ENCODE peak calls at places on chromosomes 12 and 14, in seven cellular contexts. L is PC-3, P is neural progenitor cell, N is MM.1S, O is SK-N-SH, A is HCT116, W is hepatocyte. Z is an unnamed sample. For H3K27me3, the result is how much of the 10 kb centered on the place peaks cover.

GRCh38 chr14:68609012-68609411 is 183.9 kb downstream of the ZFP36L1 start:
- DNase-seq in L (no peak), P (no peak), N (no peak), O (no peak), A (no peak), W (no peak), Z (no peak)

GRCh38 chr12:26340649-26341048 is 145.3 kb downstream of the SSPN start:
- DNase-seq in L (no peak), P (no peak), N (no peak), O (no peak), A (no peak), W (no peak), Z (no peak)

GRCh38 chr14:100297320-100298300 is 8.6 kb downstream of the SLC25A29 start:
- DNase-seq in L (no peak), P (no peak), N (no peak), O (peak), A (no peak), W (peak), Z (peak)

GRCh38 chr12:47892819-47893218 is 12.0 kb downstream of the VDR start:
- DNase-seq in L (no peak), P (no peak), N (no peak), O (no peak), A (no peak), W (no peak), Z (peak)

GRCh38 chr14:90140956-90141316 is 79.1 kb downstream of the KCNK13 start:
- DNase-seq in L (peak), P (no peak), N (no peak), O (no peak), A (no peak), W (no peak), Z (peak)

GRCh38 chr14:70257526-70257925 is 68.8 kb upstream of the SLC8A3 start:
- DNase-seq in L (peak), P (peak), N (peak), O (no peak), A (peak), W (no peak), Z (no peak)

GRCh38 chr14:90383731-90384542 is 12.9 kb upstream of the CALM1 start:
- DNase-seq in L (peak), P (peak), N (peak), O (peak), A (no peak), W (peak), Z (peak)

GRCh38 chr12:124111006-124111405 is 138.0 kb downstream of the ZNF664 start:
- DNase-seq in L (no peak), P (no peak), N (no peak), O (no peak), A (no peak), W (no peak), Z (no peak)

GRCh38 chr12:62291888-62292760 is 31.9 kb downstream of the USP15 start:
- DNase-seq in L (peak), P (no peak), N (no peak), O (no peak), A (no peak), W (no peak), Z (no peak)

GRCh38 chr12:98401427-98401826 is 114.0 kb upstream of the TMPO start:
- DNase-seq in L (no peak), P (no peak), N (no peak), O (peak), A (no peak), W (no peak), Z (no peak)

GRCh38 chr12:124725099-124725498 is 138.6 kb downstream of the SCARB1 start:
- DNase-seq in L (no peak), P (no peak), N (no peak), O (no peak), A (no peak), W (no peak), Z (no peak)

GRCh38 chr14:76287063-76287462 is 88.9 kb upstream of the ESRRB start:
- DNase-seq in L (no peak), P (no peak), N (no peak), O (no peak), A (no peak), W (no peak), Z (no peak)

GRCh38 chr12:3821441-3821840 is 51.8 kb downstream of the PARP11 start:
- DNase-seq in L (no peak), P (no peak), N (no peak), O (no peak), A (no peak), W (no peak), Z (no peak)

GRCh38 chr12:51208016-51208660 is 9.7 kb downstream of the POU6F1 start:
- DNase-seq in L (no peak), P (no peak), N (no peak), O (no peak), A (no peak), W (no peak), Z (no peak)

GRCh38 chr14:84343637-84344036 is 1186.3 kb upstream of the FLRT2 start:
- DNase-seq in L (no peak), P (no peak), N (no peak), O (no peak), A (no peak), W (peak), Z (no peak)

GRCh38 chr12:122946690-122947271 is 19.5 kb downstream of the ABCB9 start:
- DNase-seq in L (peak), P (peak), N (no peak), O (no peak), A (peak), W (peak), Z (peak)

GRCh38 chr14:101456246-101457159 is 104.8 kb upstream of the DIO3 start:
- DNase-seq in L (no peak), P (peak), N (no peak), O (no peak), A (no peak), W (no peak), Z (no peak)

GRCh38 chr14:101459392-101459900 is 101.8 kb upstream of the DIO3 start:
- DNase-seq in L (no peak), P (peak), N (no peak), O (peak), A (no peak), W (no peak), Z (no peak)

GRCh38 chr14:101458536-101459391 is 102.5 kb upstream of the DIO3 start:
- DNase-seq in L (peak), P (peak), N (no peak), O (peak), A (no peak), W (peak), Z (no peak)

GRCh38 chr14:101457177-101457935 is 103.9 kb upstream of the DIO3 start:
- DNase-seq in L (no peak), P (peak), N (no peak), O (no peak), A (no peak), W (no peak), Z (no peak)

DNA sequence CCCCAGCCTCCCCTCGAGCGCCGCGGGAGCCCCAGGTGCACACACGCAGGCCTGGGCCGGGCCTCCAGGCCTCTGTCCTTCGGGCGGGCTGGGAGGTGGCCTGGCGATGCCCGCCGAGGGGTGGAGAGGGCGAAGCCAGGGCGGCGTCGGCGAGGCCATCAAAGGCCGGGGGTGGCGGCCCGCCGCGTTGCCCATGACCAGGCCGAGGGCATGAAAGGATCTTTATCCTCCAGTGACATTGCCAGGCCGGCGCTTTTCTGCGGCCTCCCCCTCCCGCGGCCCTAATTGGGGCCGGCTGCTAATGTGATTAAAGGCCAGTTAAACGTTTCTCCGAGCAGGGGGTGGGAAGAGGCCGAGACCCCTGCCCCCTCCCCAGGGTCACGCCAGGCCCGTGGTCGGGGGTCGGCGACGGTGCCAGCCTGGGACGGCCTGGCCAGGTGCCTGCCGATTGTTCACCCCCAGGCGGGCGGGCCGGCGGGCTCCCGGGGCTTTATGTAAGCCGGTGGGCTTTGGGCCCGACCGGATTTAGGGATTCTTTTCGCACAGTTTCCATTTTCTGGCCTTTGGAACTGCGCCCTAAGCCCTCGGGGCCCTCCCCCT is 103.3 kb upstream of the DIO3 start:
- DNase-seq in L (no peak), P (peak), N (no peak), O (no peak), A (no peak), W (no peak), Z (no peak)
- TF ChIP-seq EZH2phosphoT487 in L (no peak), P (peak), N (no peak), O (no peak), A (no peak), W (no peak), Z (no peak)

GRCh38 chr12:79187032-79187431 is 322.5 kb downstream of the SYT1 start:
- DNase-seq in L (no peak), P (no peak), N (peak), O (no peak), A (no peak), W (no peak), Z (no peak)
- H3K4me3 ChIP-seq in L (no peak), P (no peak), N (peak), O (no peak), A (no peak), W (no peak), Z (no peak)

GRCh38 chr12:24560867-24561266 is 388.0 kb downstream of the BCAT1 start:
- DNase-seq in L (no peak), P (peak), N (no peak), O (no peak), A (no peak), W (no peak), Z (peak)
- H3K27me3 ChIP-seq in L (half or more), P (under half), N (under half), O (under half), A (under half), W (under half), Z (half or more)

DNA sequence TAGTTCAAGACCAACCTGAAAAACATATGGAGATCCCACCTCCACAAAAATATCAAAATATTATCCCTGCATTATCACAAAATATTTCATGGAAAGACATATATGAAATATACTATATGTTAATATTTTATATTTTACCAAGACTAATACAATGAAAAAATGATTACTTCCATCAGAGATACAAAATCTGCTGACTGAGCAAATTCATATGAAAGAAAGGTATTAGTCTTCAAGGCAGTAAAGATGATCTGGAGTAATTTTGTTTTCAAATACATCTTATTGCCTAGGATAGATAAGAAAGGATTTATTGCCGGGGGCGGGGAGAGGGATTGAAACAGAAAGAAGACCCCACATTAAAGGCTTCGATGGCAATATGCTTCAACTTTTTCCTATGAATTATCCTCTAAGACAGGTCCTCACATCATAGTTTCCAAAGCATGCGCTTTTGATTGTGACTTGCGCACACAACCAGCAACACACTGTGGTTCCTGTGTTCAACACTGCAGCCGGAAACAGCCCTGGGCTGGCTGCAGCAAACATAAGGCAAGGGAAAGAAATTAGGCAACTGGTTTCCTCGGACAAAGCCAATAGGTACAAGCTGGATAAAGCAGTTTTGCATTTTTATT is 83.2 kb downstream of the SPPL3 start:
- DNase-seq in L (no peak), P (no peak), N (no peak), O (no peak), A (no peak), W (no peak), Z (no peak)
- TF ChIP-seq EZH2phosphoT487 in L (no peak), P (no peak), N (no peak), O (no peak), A (no peak), W (no peak), Z (no peak)

DNA sequence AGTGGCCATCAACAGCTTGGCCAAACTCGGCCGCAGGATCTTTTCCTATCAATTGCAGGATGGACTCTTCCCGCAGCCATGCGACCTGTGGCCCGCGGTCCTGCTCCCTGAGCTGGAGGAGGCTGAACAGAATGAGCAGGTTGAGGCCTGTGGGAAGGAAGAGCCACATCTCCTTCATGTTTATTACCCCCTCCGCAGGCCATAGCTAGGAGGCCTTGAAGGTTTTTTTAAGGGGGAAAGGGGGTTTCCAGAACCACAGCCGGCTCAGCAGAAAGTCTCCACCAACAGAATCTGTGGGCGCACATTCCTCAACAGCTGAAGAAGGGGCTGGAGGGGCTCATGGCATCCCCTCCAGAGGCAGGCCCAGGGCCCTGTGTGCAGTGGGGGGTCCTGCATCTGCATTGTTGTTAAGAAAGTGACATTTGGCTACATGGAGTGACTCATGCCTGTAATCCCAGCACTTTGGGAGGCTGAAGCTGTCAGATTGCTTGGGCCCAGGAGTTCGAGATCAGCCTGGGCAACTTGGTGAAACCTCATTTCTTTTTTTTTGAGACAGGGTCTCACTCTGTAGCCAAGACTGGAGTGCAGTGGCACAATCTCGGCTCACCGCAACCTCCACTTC is 25.2 kb upstream of the PPP1R13B start:
- DNase-seq in L (no peak), P (peak), N (no peak), O (no peak), A (no peak), W (no peak), Z (no peak)
- H3K4me3 ChIP-seq in L (no peak), P (peak), N (peak), O (no peak), A (peak), W (no peak), Z (peak)

DNA sequence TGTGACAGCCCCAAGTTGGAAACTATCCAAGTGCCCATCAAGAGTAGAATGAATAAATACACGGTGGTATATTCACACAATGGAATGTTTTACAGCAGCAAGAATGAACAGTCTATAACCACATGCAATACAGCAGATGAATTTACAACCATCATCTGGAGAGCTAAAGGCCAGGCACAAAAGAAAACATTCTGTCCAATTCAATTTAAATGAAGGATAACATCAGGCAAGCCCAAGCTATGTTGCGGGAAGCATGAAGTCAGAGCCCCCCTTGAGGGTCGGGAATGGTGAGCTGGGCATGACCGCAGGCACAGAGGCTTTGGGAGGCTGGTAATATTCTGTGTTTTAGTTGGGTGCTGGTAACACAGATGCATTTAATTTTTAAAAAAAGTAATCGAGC is 76.0 kb downstream of the SYNE3 start:
- DNase-seq in L (no peak), P (no peak), N (no peak), O (peak), A (no peak), W (no peak), Z (no peak)
- H3K27me3 ChIP-seq in L (under half), P (under half), N (under half), O (under half), A (under half), W (under half), Z (under half)

DNA sequence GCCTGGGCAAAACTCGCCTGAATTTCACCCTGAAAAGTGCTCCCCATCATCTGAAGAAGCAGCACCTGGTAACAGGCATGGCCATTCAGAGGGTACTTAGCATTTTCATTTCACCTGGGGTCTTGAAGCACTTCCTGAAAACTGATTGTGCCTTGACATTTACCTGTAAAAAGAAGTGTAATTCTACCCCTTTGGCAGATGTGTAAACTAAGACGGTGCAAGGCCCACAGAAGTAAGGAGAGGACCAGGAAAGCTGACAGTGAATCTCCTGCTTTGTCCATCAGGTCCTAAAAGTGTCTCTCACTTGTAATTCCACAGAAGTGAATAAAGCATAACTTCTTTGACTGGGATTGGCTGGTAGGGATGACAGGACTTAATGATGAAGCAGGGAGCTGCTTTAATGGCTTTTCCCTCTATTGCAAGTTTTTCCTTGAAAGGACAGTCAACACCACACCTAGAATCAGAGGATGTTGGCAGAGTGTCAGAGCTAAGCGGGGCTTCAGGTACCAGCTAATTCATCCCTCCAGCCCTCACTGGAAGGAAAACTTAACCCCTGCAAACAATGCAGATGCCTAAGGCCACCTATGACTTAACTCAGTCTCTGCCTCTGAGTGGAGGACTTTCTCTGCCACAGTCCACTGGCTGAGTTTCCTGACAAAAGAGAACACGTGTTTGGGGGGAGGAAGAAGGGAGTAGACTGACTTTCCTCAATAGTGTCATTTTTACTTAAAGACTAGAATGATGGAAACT is 74.8 kb downstream of the NUAK1 start:
- DNase-seq in L (no peak), P (no peak), N (no peak), O (no peak), A (no peak), W (no peak), Z (no peak)
- TF ChIP-seq EZH2phosphoT487 in L (no peak), P (no peak), N (no peak), O (no peak), A (no peak), W (no peak), Z (no peak)

GRCh38 chr12:104249898-104250297 is 34.3 kb downstream of the TXNRD1 start:
- DNase-seq in L (no peak), P (no peak), N (no peak), O (no peak), A (no peak), W (no peak), Z (no peak)
- H3K4me3 ChIP-seq in L (no peak), P (no peak), N (no peak), O (no peak), A (no peak), W (no peak), Z (no peak)

DNA sequence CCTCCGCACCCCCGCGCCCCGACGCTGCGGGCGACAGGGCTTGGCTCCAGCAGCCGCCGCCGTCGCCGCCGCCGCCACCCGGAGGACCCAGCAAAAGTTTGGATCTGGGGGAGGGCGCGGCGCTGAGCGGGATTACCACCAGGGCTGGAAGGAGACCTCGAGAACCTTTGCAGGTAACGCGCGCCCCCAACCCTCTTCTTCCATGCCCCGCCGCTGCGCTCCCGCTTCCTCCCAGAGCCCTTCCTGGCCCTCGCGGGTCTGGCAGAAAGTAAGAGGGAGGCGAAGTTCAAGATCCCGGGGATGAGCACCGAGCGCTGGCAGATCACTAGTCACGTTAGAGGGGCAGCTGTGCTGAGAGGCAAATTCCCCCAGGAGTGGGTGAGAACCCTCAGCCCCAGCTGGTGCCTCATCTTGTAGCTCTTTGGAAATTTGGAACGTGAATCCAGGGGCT is 3.9 kb downstream of the FLRT2 start:
- DNase-seq in L (no peak), P (no peak), N (no peak), O (no peak), A (no peak), W (peak), Z (peak)
- H3K27me3 ChIP-seq in L (under half), P (half or more), N (under half), O (under half), A (under half), W (under half), Z (under half)

DNA sequence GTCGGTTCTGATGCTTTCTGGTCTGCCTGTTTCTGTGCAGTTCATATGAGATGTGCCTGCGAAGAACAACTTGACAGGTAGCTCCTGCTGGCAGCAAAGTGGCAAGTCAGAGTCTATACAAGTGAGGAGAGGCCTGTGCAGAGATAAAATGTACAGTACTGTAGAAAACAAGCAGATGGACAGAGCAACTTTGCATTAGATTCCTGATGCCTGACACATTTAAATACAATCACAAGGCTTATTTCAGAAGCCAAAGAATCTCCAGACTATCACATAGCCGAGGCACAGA is 936.0 kb downstream of the DIO2 start:
- DNase-seq in L (no peak), P (no peak), N (no peak), O (no peak), A (no peak), W (no peak), Z (no peak)
- TF ChIP-seq EZH2phosphoT487 in L (no peak), P (no peak), N (no peak), O (no peak), A (no peak), W (no peak), Z (no peak)